ENCODE peak calls at places on chromosomes 16 and 17, in nine cellular contexts. Q is stimulated activated CD4-positive, alpha-beta T cell treated with anti-CD3 and anti-CD28 coated beads, TNF-alpha, amount 100 ng/mL, for 24 hours; R is NCI-H1092 treated with DMSO at 0.1 percent for 48 hours; I is KG1; E is nucleus accumbens; C is activated gamma-delta T cell; W is cardiac fibroblast; J is T-helper 1 cell; V is NCI-H2081. H is an unnamed sample.

GRCh38 chr16:10762336-10762995 is 18.8 kb downstream of the NUBP1 start:
- DNase-seq in J (no peak), R (no peak), E (no peak), C (no peak), I (no peak), W (no peak), Q (no peak), V (no peak), H (no peak)

GRCh38 chr16:69924041-69924775 is 26.9 kb upstream of the CLEC18A start:
- DNase-seq in C (no peak), Q (no peak), R (no peak), I (no peak), E (no peak), V (no peak), W (no peak), J (no peak), H (no peak)

GRCh38 chr17:68378202-68379149 is 78.8 kb downstream of the WIPI1 start:
- DNase-seq in V (peak), C (no peak), W (peak), Q (no peak), E (peak), R (peak), I (no peak), J (no peak), H (peak)

GRCh38 chr16:72938426-72939164 is 109.3 kb downstream of the ZFHX3 start:
- DNase-seq in I (no peak), V (peak), C (no peak), R (no peak), W (peak), J (no peak), Q (no peak), E (peak), H (peak)

GRCh38 chr16:50195276-50195675 is 42.2 kb downstream of the TENT4B start:
- DNase-seq in W (peak), Q (no peak), R (no peak), V (no peak), E (no peak), I (no peak), C (no peak), J (no peak), H (no peak)

GRCh38 chr16:15529673-15530072 is 95.3 kb downstream of the BMERB1 start:
- DNase-seq in I (no peak), E (no peak), J (no peak), C (no peak), R (no peak), Q (no peak), W (no peak), V (no peak), H (no peak)

GRCh38 chr16:73036074-73036826 is 11.7 kb downstream of the ZFHX3 start:
- DNase-seq in V (no peak), W (no peak), E (no peak), Q (no peak), I (no peak), J (no peak), R (no peak), C (no peak), H (no peak)

GRCh38 chr17:63442549-63443035 is 3.5 kb downstream of the CYB561 start:
- DNase-seq in C (no peak), E (no peak), V (peak), R (no peak), Q (no peak), J (no peak), W (no peak), I (no peak), H (no peak)

GRCh38 chr17:80826955-80827645 is 164.5 kb upstream of the CHMP6 start:
- DNase-seq in I (no peak), C (no peak), V (peak), J (no peak), Q (no peak), W (peak), E (peak), R (no peak), H (peak)

GRCh38 chr17:78889525-78889924 is 13.5 kb downstream of the CEP295NL start:
- DNase-seq in E (no peak), V (no peak), C (no peak), I (no peak), R (no peak), J (no peak), W (no peak), Q (no peak), H (no peak)

GRCh38 chr17:80992077-80992947 is 671 bp downstream of the CHMP6 start:
- DNase-seq in W (no peak), I (no peak), Q (no peak), E (no peak), J (no peak), C (no peak), R (no peak), V (no peak), H (no peak)

GRCh38 chr16:83968483-83968865 is 430 bp downstream of the NECAB2 start:
- DNase-seq in Q (no peak), W (no peak), V (no peak), R (peak), J (no peak), E (no peak), C (no peak), I (no peak), H (no peak)

GRCh38 chr17:50883850-50884291 is 17.7 kb upstream of the TOB1 start:
- DNase-seq in Q (no peak), C (no peak), V (no peak), R (no peak), I (peak), J (no peak), W (no peak), E (no peak), H (no peak)

GRCh38 chr17:19388791-19389190 is 1.8 kb upstream of the MFAP4 start:
- DNase-seq in V (no peak), R (peak), C (no peak), J (no peak), W (no peak), E (no peak), I (no peak), Q (no peak), H (no peak)

GRCh38 chr17:15501788-15502187 is 34.4 kb upstream of the CDRT4 start:
- DNase-seq in J (no peak), V (no peak), Q (no peak), E (no peak), I (no peak), C (no peak), R (no peak), W (no peak), H (peak)

GRCh38 chr17:28335201-28335958 is at the start of the genes IFT20 and TNFAIP1:
- DNase-seq in E (peak), I (peak), J (peak), Q (peak), V (peak), R (peak), C (peak), W (peak), H (peak)

GRCh38 chr16:72371307-72372081 is 199.5 kb upstream of the PMFBP1 start:
- DNase-seq in I (no peak), J (no peak), W (peak), V (peak), Q (no peak), E (peak), R (no peak), C (no peak), H (no peak)

GRCh38 chr17:38871247-38871991 is 1.6 kb downstream of the LASP1 start:
- DNase-seq in V (no peak), E (peak), Q (peak), I (no peak), J (peak), C (no peak), R (no peak), W (peak), H (peak)

GRCh38 chr17:76074390-76075363 is at the start of gene GALR2:
- DNase-seq in C (no peak), V (no peak), J (no peak), W (no peak), E (no peak), Q (no peak), R (no peak), I (no peak), H (peak)

GRCh38 chr16:30659507-30660423 is 1.5 kb downstream of the FBRS start:
- DNase-seq in V (peak), Q (no peak), J (no peak), R (no peak), C (no peak), I (no peak), E (peak), W (peak), H (no peak)

GRCh38 chr17:66777689-66778225 is 57.2 kb upstream of the CACNG5 start:
- DNase-seq in C (no peak), Q (no peak), R (no peak), I (no peak), V (peak), W (no peak), J (no peak), E (peak), H (no peak)

GRCh38 chr17:39400547-39401411 is 647 bp downstream of the FBXL20 start:
- DNase-seq in J (no peak), W (peak), I (no peak), V (no peak), C (no peak), Q (no peak), R (no peak), E (peak), H (no peak)

GRCh38 chr17:49067163-49067562 is 65.4 kb upstream of the B4GALNT2 start:
- DNase-seq in C (no peak), E (no peak), R (no peak), Q (no peak), I (no peak), V (no peak), J (no peak), W (no peak), H (no peak)

GRCh38 chr16:31453255-31454204 is 5.8 kb upstream of the ARMC5 start:
- DNase-seq in V (no peak), E (no peak), C (no peak), Q (no peak), I (no peak), J (no peak), R (no peak), W (peak), H (peak)

GRCh38 chr17:49645654-49646053 is 32.2 kb downstream of the SPOP start:
- DNase-seq in C (no peak), E (no peak), Q (no peak), R (no peak), J (no peak), V (no peak), I (no peak), W (no peak), H (no peak)

GRCh38 chr17:41738077-41738800 is 3.8 kb upstream of the HAP1 start:
- DNase-seq in W (peak), C (peak), J (peak), I (peak), V (peak), Q (peak), E (peak), R (peak), H (peak)

GRCh38 chr17:44672479-44673093 is 16.3 kb downstream of the MEIOC start:
- DNase-seq in J (no peak), Q (no peak), W (peak), R (peak), C (no peak), I (peak), E (no peak), V (no peak), H (no peak)

GRCh38 chr17:3773511-3773910 is 27.5 kb downstream of the ITGAE start:
- DNase-seq in Q (no peak), E (no peak), V (no peak), I (no peak), J (no peak), W (peak), C (no peak), R (no peak), H (no peak)

GRCh38 chr16:534089-534635 is 6.7 kb downstream of the CAPN15 start:
- DNase-seq in R (no peak), Q (no peak), E (no peak), V (no peak), J (no peak), I (no peak), C (no peak), W (no peak), H (peak)

GRCh38 chr16:50534958-50535357 is 13.2 kb upstream of the NKD1 start:
- DNase-seq in V (no peak), R (no peak), Q (no peak), J (no peak), I (no peak), C (no peak), E (no peak), W (no peak), H (no peak)

H was measured in gastrocnemius medialis.